ENCODE peak calls at places on chromosomes 7 and 10, in four cellular contexts. E is AG09309; I is effector CD4-positive, alpha-beta T cell; W is naive B cell. X is an unnamed sample.

GRCh38 chr10:113788604-113789083 is 37.2 kb downstream of the PLEKHS1 start:
- DNase-seq in W (no peak), I (no peak), E (peak), X (no peak)

GRCh38 chr7:36889182-36889581 is 164.9 kb upstream of the AOAH start:
- DNase-seq in I (no peak), W (no peak), E (no peak), X (no peak)

GRCh38 chr7:25847331-25848070 is 304.5 kb upstream of the NFE2L3 start:
- DNase-seq in I (no peak), E (no peak), W (no peak), X (no peak)

GRCh38 chr7:23226841-23227450 is 19.6 kb upstream of the GPNMB start:
- DNase-seq in E (no peak), W (no peak), I (no peak), X (no peak)

GRCh38 chr7:136049818-136050461 is 72.8 kb upstream of the MTPN start:
- DNase-seq in E (no peak), I (no peak), W (no peak), X (no peak)

GRCh38 chr7:84231157-84231556 is 36.6 kb upstream of the SEMA3A start:
- DNase-seq in E (no peak), I (no peak), W (no peak), X (no peak)

GRCh38 chr10:114917927-114918672 is 19.9 kb upstream of the TRUB1 start:
- DNase-seq in W (no peak), E (no peak), I (no peak), X (no peak)

GRCh38 chr10:126049741-126050140 is 153.4 kb downstream of the FANK1 start:
- DNase-seq in E (peak), W (no peak), I (no peak), X (no peak)

GRCh38 chr7:82164813-82165212 is 278.8 kb downstream of the CACNA2D1 start:
- DNase-seq in E (peak), W (no peak), I (no peak), X (no peak)

GRCh38 chr10:72375585-72375984 is 20.9 kb upstream of the DNAJB12 start:
- DNase-seq in E (no peak), W (no peak), I (no peak), X (no peak)

GRCh38 chr7:75740846-75741497 is 2.2 kb upstream of the HIP1 start:
- DNase-seq in W (peak), I (no peak), E (no peak), X (no peak)

GRCh38 chr10:70930251-70931000 is 42.1 kb upstream of the PCBD1 start:
- DNase-seq in I (no peak), W (no peak), E (no peak), X (no peak)

GRCh38 chr10:68192113-68192512 is 39.8 kb downstream of the ATOH7 start:
- DNase-seq in W (no peak), E (no peak), I (no peak), X (no peak)

GRCh38 chr10:87038786-87039185 is 18.7 kb downstream of the FAM25A start:
- DNase-seq in I (no peak), W (no peak), E (no peak), X (no peak)